ENCODE peak calls at places on chromosome 10, in nine cellular contexts. C, X, T, V, U, J, E, K and Z are unnamed samples.

GRCh38 chr10:4176500-4177281 is 391.7 kb upstream of the KLF6 start:
- DNase-seq in X (no peak), U (no peak), T (no peak), E (no peak), J (no peak), V (no peak), C (no peak), K (no peak), Z (no peak)

GRCh38 chr10:58258977-58259692 is 8.6 kb downstream of the IPMK start:
- DNase-seq in V (no peak), C (no peak), X (no peak), J (no peak), E (no peak), K (no peak), U (no peak), T (no peak), Z (no peak)

GRCh38 chr10:74921744-74922143 is 95.3 kb downstream of the KAT6B start:
- DNase-seq in J (no peak), E (no peak), T (no peak), X (no peak), V (no peak), U (no peak), K (no peak), C (no peak), Z (peak; percentile 35)

GRCh38 chr10:128097783-128098182 is 28.4 kb downstream of the MKI67 start:
- DNase-seq in U (no peak), J (no peak), V (no peak), C (no peak), E (no peak), X (peak; percentile 16), T (no peak), K (no peak), Z (no peak)

GRCh38 chr10:14623931-14624330 is 150.8 kb downstream of the FAM107B start:
- DNase-seq in E (no peak), T (no peak), U (no peak), V (no peak), X (no peak), C (no peak), J (no peak), K (no peak), Z (no peak)

GRCh38 chr10:76396126-76396525 is 964.7 kb downstream of the LRMDA start:
- DNase-seq in C (no peak), U (no peak), V (no peak), X (no peak), T (no peak), J (no peak), E (no peak), K (no peak), Z (no peak)

GRCh38 chr10:3008518-3009195 is 58.7 kb upstream of the PFKP start:
- DNase-seq in T (no peak), J (no peak), K (no peak), X (no peak), V (no peak), E (no peak), U (no peak), C (no peak), Z (no peak)

GRCh38 chr10:111725035-111725434 is 458.5 kb downstream of the GPAM start:
- DNase-seq in X (no peak), U (no peak), C (no peak), V (no peak), T (no peak), J (no peak), E (no peak), K (no peak), Z (no peak)

GRCh38 chr10:110392860-110393732 is 88.4 kb upstream of the SMNDC1 start:
- DNase-seq in J (peak; percentile 68), C (peak; percentile 92), T (no peak), V (no peak), U (peak; percentile 43), K (peak; percentile 92), X (peak; percentile 84), E (no peak), Z (peak; percentile 93)

GRCh38 chr10:11823989-11824346 is 812 bp downstream of the PROSER2 start:
- DNase-seq in J (no peak), E (no peak), T (no peak), X (peak; percentile 29), V (no peak), U (no peak), C (no peak), K (peak; percentile 18), Z (no peak)

GRCh38 chr10:7965457-7965856 is 89.0 kb upstream of the GATA3 start:
- DNase-seq in U (no peak), T (no peak), X (no peak), J (no peak), V (no peak), K (no peak), C (no peak), E (no peak), Z (no peak)

GRCh38 chr10:51759896-51760534 is 60.6 kb upstream of the CSTF2T start:
- DNase-seq in K (no peak), X (no peak), C (no peak), E (no peak), V (no peak), T (no peak), U (no peak), J (no peak), Z (no peak)

GRCh38 chr10:13973742-13974141 is 357.0 kb downstream of the FRMD4A start:
- DNase-seq in J (no peak), U (no peak), V (no peak), T (no peak), X (peak; percentile 58), C (peak; percentile 52), K (no peak), E (no peak), Z (peak; percentile 37)

GRCh38 chr10:99536400-99537254 is 3.9 kb downstream of the NKX2-3 start:
- DNase-seq in T (no peak), J (no peak), K (no peak), U (no peak), C (no peak), X (no peak), E (no peak), V (no peak), Z (no peak)

GRCh38 chr10:2985729-2986232 is 81.6 kb upstream of the PFKP start:
- DNase-seq in U (no peak), K (peak; percentile 22), J (peak; percentile 85), V (peak; percentile 56), E (no peak), C (no peak), T (no peak), X (no peak), Z (peak; percentile 57)

GRCh38 chr10:100668001-100668400 is 77.4 kb upstream of the PAX2 start:
- DNase-seq in J (no peak), U (no peak), K (no peak), C (no peak), E (no peak), T (no peak), X (no peak), V (no peak), Z (no peak)

GRCh38 chr10:61899045-61899444 is 2.5 kb upstream of the ARID5B start:
- DNase-seq in X (peak; percentile 66), E (no peak), V (no peak), C (peak; percentile 61), K (peak; percentile 32), U (no peak), T (no peak), J (no peak), Z (peak; percentile 69)
- H3K4me3 ChIP-seq in X (peak overlapping the region; percentile 68), E (peak overlapping the region; percentile 91), V (no peak overlapping the region), C (no peak overlapping the region), K (no peak overlapping the region), U (no peak overlapping the region), T (no peak overlapping the region), J (peak overlapping the region; percentile 51), Z (no peak overlapping the region)

GRCh38 chr10:103500481-103500880 is 7.0 kb downstream of the NEURL1 start:
- DNase-seq in T (no peak), K (no peak), X (no peak), V (no peak), U (no peak), J (no peak), E (no peak), C (no peak), Z (no peak)
- TF ChIP-seq CTCF in T (no peak), K (no peak), X (no peak), V (no peak), U (no peak), J (no peak), E (no peak), C (no peak), Z (no peak)

DNA sequence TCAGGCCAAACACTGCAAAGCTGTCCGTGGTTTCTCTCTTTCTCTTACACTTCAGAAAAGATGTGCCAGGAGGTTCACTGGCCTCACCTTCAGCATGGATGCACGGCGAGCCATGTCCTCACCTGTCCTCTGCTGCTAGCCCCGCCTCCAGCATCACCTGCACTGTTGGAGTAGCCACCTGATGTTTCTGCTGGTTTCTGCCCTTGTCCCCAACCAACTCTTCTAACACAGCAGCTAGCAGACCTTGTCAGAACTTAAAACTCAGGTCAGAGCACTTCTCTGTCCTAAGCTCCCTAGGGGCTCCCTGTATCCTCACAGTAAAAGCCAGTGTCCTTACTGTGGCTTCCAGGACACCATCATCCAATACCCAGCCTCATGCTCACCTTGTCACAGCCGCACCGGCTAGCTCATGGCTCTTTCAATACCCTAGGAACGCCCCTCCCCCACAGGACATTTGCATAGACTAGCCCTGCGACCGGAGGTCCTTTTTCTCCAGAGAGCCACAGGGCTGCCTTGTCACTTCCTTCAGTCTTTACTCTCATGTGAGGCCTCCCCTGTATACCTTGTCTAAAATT is 15.2 kb downstream of the PALD1 start:
- DNase-seq in C (no peak), E (no peak), U (no peak), V (peak; percentile 38), X (no peak), T (no peak), J (peak; percentile 36), K (no peak), Z (no peak)
- H3K4me3 ChIP-seq in C (no peak overlapping the region), E (no peak overlapping the region), U (no peak overlapping the region), V (no peak overlapping the region), X (no peak overlapping the region), T (no peak overlapping the region), J (no peak overlapping the region), K (no peak overlapping the region), Z (no peak overlapping the region)

GRCh38 chr10:122176232-122176865 is 94.7 kb upstream of the BTBD16 start:
- DNase-seq in X (peak; percentile 13), E (no peak), U (no peak), J (no peak), V (no peak), K (no peak), T (no peak), C (peak; percentile 37), Z (peak; percentile 25)
- TF ChIP-seq CTCF in X (no peak), E (no peak), U (no peak), J (no peak), V (no peak), K (no peak), T (no peak), C (no peak), Z (no peak)

DNA sequence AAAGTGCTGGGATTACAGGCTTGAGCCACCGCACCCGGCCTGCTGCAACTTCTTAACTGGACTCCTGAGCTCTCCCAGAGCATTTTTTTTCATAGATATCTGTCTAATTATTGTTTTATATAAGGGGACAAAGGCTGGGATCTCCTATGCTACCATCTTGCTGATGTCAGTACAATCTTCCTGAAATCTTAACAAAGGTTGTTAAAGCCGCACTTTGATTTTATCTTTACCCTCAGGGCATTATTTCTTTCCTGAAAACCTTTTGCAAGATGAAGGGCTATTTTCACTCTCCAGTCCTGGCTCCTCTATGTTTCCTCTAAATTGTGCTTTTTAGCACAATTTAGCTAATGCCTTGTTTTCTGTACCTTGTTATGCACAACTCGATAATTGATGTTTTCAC is 102.9 kb downstream of the EPC1 start:
- DNase-seq in E (no peak), J (no peak), X (no peak), K (no peak), V (no peak), U (no peak), T (no peak), C (no peak), Z (no peak)
- H3K4me3 ChIP-seq in E (no peak overlapping the region), J (no peak overlapping the region), X (no peak overlapping the region), K (no peak overlapping the region), V (no peak overlapping the region), U (no peak overlapping the region), T (no peak overlapping the region), C (no peak overlapping the region), Z (no peak overlapping the region)